ENCODE peak calls at places on chromosomes 3 and 15, in seven cellular contexts. One of them, this sample, is unnamed.

GRCh38 chr3:84547971-84548970 is 410.5 kb upstream of the CADM2 start:
- DNase-seq in stimulated activated CD4-positive, alpha-beta T cell treated with anti-CD3 and anti-CD28 coated beads, Interleukin-1b, Interleukin-23, amount 100 ng/mL, for 48 hours: no peak
- DNase-seq in CD8-positive, alpha-beta memory T cell: no peak
- DNase-seq in AG09319: no peak
- DNase-seq in aorta: no peak
- DNase-seq in left colon: no peak
- DNase-seq in CD4-positive, CD25-positive, alpha-beta regulatory T cell: no peak
- DNase-seq in this sample: peak; percentile 1

GRCh38 chr3:51275096-51275805 is 109.8 kb upstream of the MANF start:
- DNase-seq in left colon: no peak
- DNase-seq in aorta: no peak
- DNase-seq in CD4-positive, CD25-positive, alpha-beta regulatory T cell: no peak
- DNase-seq in AG09319: no peak
- DNase-seq in CD8-positive, alpha-beta memory T cell: no peak
- DNase-seq in stimulated activated CD4-positive, alpha-beta T cell treated with anti-CD3 and anti-CD28 coated beads, Interleukin-1b, Interleukin-23, amount 100 ng/mL, for 48 hours: no peak
- DNase-seq in this sample: no peak

GRCh38 chr3:37996785-37997301 is 6.3 kb downstream of the VILL start:
- DNase-seq in AG09319: no peak
- DNase-seq in left colon: peak; percentile 80
- DNase-seq in stimulated activated CD4-positive, alpha-beta T cell treated with anti-CD3 and anti-CD28 coated beads, Interleukin-1b, Interleukin-23, amount 100 ng/mL, for 48 hours: peak; percentile 86
- DNase-seq in CD4-positive, CD25-positive, alpha-beta regulatory T cell: peak; percentile 88
- DNase-seq in CD8-positive, alpha-beta memory T cell: peak; percentile 66
- DNase-seq in aorta: peak; percentile 82
- DNase-seq in this sample: no peak

GRCh38 chr3:63450023-63450422 is 171.9 kb downstream of the SYNPR start:
- DNase-seq in CD4-positive, CD25-positive, alpha-beta regulatory T cell: no peak
- DNase-seq in AG09319: no peak
- DNase-seq in left colon: no peak
- DNase-seq in stimulated activated CD4-positive, alpha-beta T cell treated with anti-CD3 and anti-CD28 coated beads, Interleukin-1b, Interleukin-23, amount 100 ng/mL, for 48 hours: no peak
- DNase-seq in aorta: no peak
- DNase-seq in CD8-positive, alpha-beta memory T cell: no peak
- DNase-seq in this sample: no peak

GRCh38 chr15:25234831-25235230 is 204.0 kb downstream of the UBE3A start:
- DNase-seq in stimulated activated CD4-positive, alpha-beta T cell treated with anti-CD3 and anti-CD28 coated beads, Interleukin-1b, Interleukin-23, amount 100 ng/mL, for 48 hours: no peak
- DNase-seq in aorta: no peak
- DNase-seq in AG09319: no peak
- DNase-seq in CD8-positive, alpha-beta memory T cell: no peak
- DNase-seq in CD4-positive, CD25-positive, alpha-beta regulatory T cell: no peak
- DNase-seq in left colon: no peak
- DNase-seq in this sample: no peak

GRCh38 chr3:76370749-76371148 is 585.4 kb upstream of the ZNF717 start:
- DNase-seq in aorta: no peak
- DNase-seq in CD8-positive, alpha-beta memory T cell: no peak
- DNase-seq in stimulated activated CD4-positive, alpha-beta T cell treated with anti-CD3 and anti-CD28 coated beads, Interleukin-1b, Interleukin-23, amount 100 ng/mL, for 48 hours: no peak
- DNase-seq in AG09319: no peak
- DNase-seq in left colon: no peak
- DNase-seq in CD4-positive, CD25-positive, alpha-beta regulatory T cell: no peak
- DNase-seq in this sample: no peak

GRCh38 chr3:58355174-58355573 is 22.5 kb downstream of the PXK start:
- DNase-seq in CD8-positive, alpha-beta memory T cell: no peak
- DNase-seq in CD4-positive, CD25-positive, alpha-beta regulatory T cell: no peak
- DNase-seq in aorta: no peak
- DNase-seq in AG09319: no peak
- DNase-seq in left colon: no peak
- DNase-seq in stimulated activated CD4-positive, alpha-beta T cell treated with anti-CD3 and anti-CD28 coated beads, Interleukin-1b, Interleukin-23, amount 100 ng/mL, for 48 hours: no peak
- DNase-seq in this sample: no peak

GRCh38 chr15:46304320-46304719 is 669.5 kb downstream of the SQOR start:
- DNase-seq in AG09319: no peak
- DNase-seq in CD4-positive, CD25-positive, alpha-beta regulatory T cell: peak; percentile 8
- DNase-seq in stimulated activated CD4-positive, alpha-beta T cell treated with anti-CD3 and anti-CD28 coated beads, Interleukin-1b, Interleukin-23, amount 100 ng/mL, for 48 hours: no peak
- DNase-seq in CD8-positive, alpha-beta memory T cell: no peak
- DNase-seq in aorta: no peak
- DNase-seq in left colon: no peak
- DNase-seq in this sample: no peak

GRCh38 chr3:131704084-131704483 is 201.3 kb upstream of the MRPL3 start:
- DNase-seq in AG09319: no peak
- DNase-seq in CD8-positive, alpha-beta memory T cell: no peak
- DNase-seq in left colon: no peak
- DNase-seq in stimulated activated CD4-positive, alpha-beta T cell treated with anti-CD3 and anti-CD28 coated beads, Interleukin-1b, Interleukin-23, amount 100 ng/mL, for 48 hours: no peak
- DNase-seq in aorta: no peak
- DNase-seq in CD4-positive, CD25-positive, alpha-beta regulatory T cell: no peak
- DNase-seq in this sample: no peak

GRCh38 chr15:63049747-63050439 is 7.3 kb downstream of the TPM1 start:
- DNase-seq in CD4-positive, CD25-positive, alpha-beta regulatory T cell: no peak
- DNase-seq in left colon: no peak
- DNase-seq in stimulated activated CD4-positive, alpha-beta T cell treated with anti-CD3 and anti-CD28 coated beads, Interleukin-1b, Interleukin-23, amount 100 ng/mL, for 48 hours: no peak
- DNase-seq in AG09319: no peak
- DNase-seq in aorta: no peak
- DNase-seq in CD8-positive, alpha-beta memory T cell: no peak
- DNase-seq in this sample: no peak

GRCh38 chr15:60695713-60696522 is 217.0 kb upstream of the ICE2 start:
- DNase-seq in CD8-positive, alpha-beta memory T cell: peak; percentile 23
- DNase-seq in left colon: no peak
- DNase-seq in AG09319: no peak
- DNase-seq in stimulated activated CD4-positive, alpha-beta T cell treated with anti-CD3 and anti-CD28 coated beads, Interleukin-1b, Interleukin-23, amount 100 ng/mL, for 48 hours: peak; percentile 92
- DNase-seq in CD4-positive, CD25-positive, alpha-beta regulatory T cell: peak; percentile 15
- DNase-seq in aorta: no peak
- DNase-seq in this sample: no peak

GRCh38 chr3:9404680-9405079 is 7.3 kb downstream of the SETD5 start:
- DNase-seq in CD8-positive, alpha-beta memory T cell: no peak
- DNase-seq in CD4-positive, CD25-positive, alpha-beta regulatory T cell: peak; percentile 37
- DNase-seq in stimulated activated CD4-positive, alpha-beta T cell treated with anti-CD3 and anti-CD28 coated beads, Interleukin-1b, Interleukin-23, amount 100 ng/mL, for 48 hours: no peak
- DNase-seq in aorta: no peak
- DNase-seq in AG09319: no peak
- DNase-seq in left colon: no peak
- DNase-seq in this sample: no peak

GRCh38 chr3:153232737-153233330 is 70.8 kb downstream of the RAP2B start:
- DNase-seq in CD8-positive, alpha-beta memory T cell: no peak
- DNase-seq in CD4-positive, CD25-positive, alpha-beta regulatory T cell: no peak
- DNase-seq in AG09319: peak; percentile 38
- DNase-seq in left colon: no peak
- DNase-seq in aorta: no peak
- DNase-seq in stimulated activated CD4-positive, alpha-beta T cell treated with anti-CD3 and anti-CD28 coated beads, Interleukin-1b, Interleukin-23, amount 100 ng/mL, for 48 hours: no peak
- DNase-seq in this sample: no peak

GRCh38 chr15:23642413-23643044 is 5.1 kb downstream of the MAGEL2 start:
- DNase-seq in stimulated activated CD4-positive, alpha-beta T cell treated with anti-CD3 and anti-CD28 coated beads, Interleukin-1b, Interleukin-23, amount 100 ng/mL, for 48 hours: peak; percentile 27
- DNase-seq in CD8-positive, alpha-beta memory T cell: no peak
- DNase-seq in CD4-positive, CD25-positive, alpha-beta regulatory T cell: peak; percentile 25
- DNase-seq in aorta: no peak
- DNase-seq in left colon: peak; percentile 42
- DNase-seq in AG09319: no peak
- DNase-seq in this sample: peak; percentile 2

GRCh38 chr3:4828279-4829030 is 150.8 kb upstream of the BHLHE40 start:
- DNase-seq in CD8-positive, alpha-beta memory T cell: no peak
- DNase-seq in left colon: no peak
- DNase-seq in stimulated activated CD4-positive, alpha-beta T cell treated with anti-CD3 and anti-CD28 coated beads, Interleukin-1b, Interleukin-23, amount 100 ng/mL, for 48 hours: no peak
- DNase-seq in AG09319: no peak
- DNase-seq in CD4-positive, CD25-positive, alpha-beta regulatory T cell: no peak
- DNase-seq in aorta: peak; percentile 68
- DNase-seq in this sample: no peak

GRCh38 chr15:85620321-85621044 is 174.2 kb downstream of the KLHL25 start:
- DNase-seq in stimulated activated CD4-positive, alpha-beta T cell treated with anti-CD3 and anti-CD28 coated beads, Interleukin-1b, Interleukin-23, amount 100 ng/mL, for 48 hours: no peak
- DNase-seq in CD8-positive, alpha-beta memory T cell: no peak
- DNase-seq in CD4-positive, CD25-positive, alpha-beta regulatory T cell: no peak
- DNase-seq in left colon: no peak
- DNase-seq in AG09319: peak; percentile 91
- DNase-seq in aorta: no peak
- DNase-seq in this sample: no peak